ENCODE peak calls at places on chromosomes 11 and 22, in five cellular contexts. Q is fibroblast of lung, K is uterus, F is substantia nigra, N is H9. U is an unnamed sample.

GRCh38 chr11:73308963-73309960 is 1.2 kb downstream of the ARHGEF17 start:
- DNase-seq in F (no peak), K (peak; percentile 90), N (peak; percentile 90), Q (peak; percentile 98), U (no peak)

GRCh38 chr11:46235777-46236688 is 41.4 kb upstream of the CREB3L1 start:
- DNase-seq in F (no peak), Q (no peak), N (no peak), K (no peak), U (no peak)

GRCh38 chr11:134724779-134725140 is 312.7 kb upstream of the B3GAT1 start:
- DNase-seq in F (no peak), N (no peak), K (no peak), Q (no peak), U (no peak)

GRCh38 chr11:64566042-64566914 is 24.7 kb upstream of the SLC22A12 start:
- DNase-seq in Q (peak; percentile 80), N (peak; percentile 81), F (no peak), K (peak; percentile 89), U (no peak)

GRCh38 chr11:77747381-77747969 is 73.0 kb downstream of the RSF1 start:
- DNase-seq in Q (peak; percentile 71), N (no peak), K (no peak), F (no peak), U (no peak)

GRCh38 chr22:41360126-41360525 is 21.6 kb upstream of the TEF start:
- DNase-seq in Q (no peak), K (no peak), F (no peak), N (peak; percentile 67), U (no peak)

GRCh38 chr11:35742707-35743454 is 80.3 kb downstream of the TRIM44 start:
- DNase-seq in F (no peak), N (no peak), K (no peak), Q (no peak), U (no peak)

GRCh38 chr11:44575962-44576361 is 10.5 kb downstream of the CD82 start:
- DNase-seq in K (no peak), Q (no peak), N (no peak), F (no peak), U (no peak)

GRCh38 chr11:45899448-45900174 is 7.5 kb downstream of the FREY1 start:
- DNase-seq in K (peak; percentile 93), Q (peak; percentile 87), N (peak; percentile 94), F (peak; percentile 71), U (peak; percentile 90)

GRCh38 chr22:38016182-38017078 is 32.1 kb upstream of the SOX10 start:
- DNase-seq in K (no peak), Q (peak; percentile 35), N (no peak), F (peak; percentile 62), U (peak; percentile 72)

GRCh38 chr22:36010090-36010489 is 18.5 kb downstream of the RBFOX2 start:
- DNase-seq in N (peak; percentile 67), F (no peak), Q (no peak), K (no peak), U (no peak)

GRCh38 chr11:66467756-66468155 is 1.1 kb downstream of the PELI3 start:
- DNase-seq in F (no peak), K (peak; percentile 44), N (peak; percentile 47), Q (no peak), U (no peak)

GRCh38 chr11:78207532-78208256 is 19.0 kb downstream of the USP35 start:
- DNase-seq in N (no peak), F (no peak), Q (no peak), K (no peak), U (no peak)

GRCh38 chr11:64051297-64051696 is 15.6 kb downstream of the FLRT1 start:
- DNase-seq in F (no peak), Q (no peak), K (no peak), N (no peak), U (no peak)

GRCh38 chr22:38202437-38203089 is 769 bp downstream of the MAFF start:
- DNase-seq in F (no peak), Q (peak; percentile 84), K (peak; percentile 93), N (peak; percentile 43), U (no peak)

GRCh38 chr22:25334091-25334490 is 114.7 kb downstream of the CRYBB2 start:
- DNase-seq in F (no peak), N (peak; percentile 85), K (no peak), Q (no peak), U (peak; percentile 81)

GRCh38 chr11:60360621-60361020 is 17.7 kb upstream of the MS4A7 start:
- DNase-seq in N (no peak), F (no peak), K (no peak), Q (no peak), U (no peak)

GRCh38 chr11:102495161-102496042 is 35.1 kb downstream of the MMP7 start:
- DNase-seq in Q (peak; percentile 81), N (peak; percentile 68), F (no peak), K (peak; percentile 59), U (peak; percentile 17)

GRCh38 chr11:112004389-112004788 is 20.8 kb upstream of the DLAT start:
- DNase-seq in F (no peak), K (no peak), Q (no peak), N (peak; percentile 65), U (no peak)

GRCh38 chr11:29326757-29327156 is 690.1 kb downstream of the KCNA4 start:
- DNase-seq in Q (no peak), N (no peak), K (no peak), F (no peak), U (no peak)
- H3K27ac ChIP-seq in Q (no peak overlapping the region), N (no peak overlapping the region), K (no peak overlapping the region), F (no peak overlapping the region), U (no peak overlapping the region)

DNA sequence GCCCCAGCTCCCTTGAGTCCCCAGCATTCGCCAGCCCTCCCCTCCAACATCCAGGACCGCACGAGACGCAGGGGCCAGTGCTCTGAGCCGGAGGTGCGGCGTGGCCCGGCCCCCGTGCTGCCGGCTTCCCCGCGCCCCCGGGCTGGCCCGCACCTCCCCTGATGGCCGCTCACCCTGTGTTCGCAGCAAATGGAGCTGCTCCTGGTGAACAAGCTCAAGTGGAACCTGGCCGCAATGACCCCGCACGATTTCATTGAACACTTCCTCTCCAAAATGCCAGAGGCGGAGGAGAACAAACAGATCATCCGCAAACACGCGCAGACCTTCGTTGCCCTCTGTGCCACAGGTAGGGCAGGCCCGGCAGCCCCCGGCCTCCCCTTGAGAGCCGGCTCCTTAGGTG is 2.7 kb downstream of the CCND1 start:
- DNase-seq in N (no peak), F (no peak), K (no peak), Q (no peak), U (no peak)
- H3K27ac ChIP-seq in N (no peak overlapping the region), F (no peak overlapping the region), K (no peak overlapping the region), Q (peak overlapping the region; percentile 95), U (no peak overlapping the region)

GRCh38 chr11:2929511-2929879 is 275 bp upstream of the PHLDA2 start:
- DNase-seq in K (no peak), F (no peak), Q (peak; percentile 77), N (no peak), U (no peak)

GRCh38 chr11:2927493-2927800 is 1.8 kb downstream of the PHLDA2 start:
- DNase-seq in F (no peak), N (no peak), Q (no peak), K (no peak), U (no peak)

GRCh38 chr11:2928605-2929510 is at the start of gene PHLDA2:
- DNase-seq in N (peak; percentile 67), F (no peak), K (no peak), Q (peak; percentile 87), U (no peak)

GRCh38 chr11:2926611-2927492 is 2.4 kb downstream of the PHLDA2 start:
- DNase-seq in N (no peak), Q (no peak), F (no peak), K (no peak), U (no peak)

DNA sequence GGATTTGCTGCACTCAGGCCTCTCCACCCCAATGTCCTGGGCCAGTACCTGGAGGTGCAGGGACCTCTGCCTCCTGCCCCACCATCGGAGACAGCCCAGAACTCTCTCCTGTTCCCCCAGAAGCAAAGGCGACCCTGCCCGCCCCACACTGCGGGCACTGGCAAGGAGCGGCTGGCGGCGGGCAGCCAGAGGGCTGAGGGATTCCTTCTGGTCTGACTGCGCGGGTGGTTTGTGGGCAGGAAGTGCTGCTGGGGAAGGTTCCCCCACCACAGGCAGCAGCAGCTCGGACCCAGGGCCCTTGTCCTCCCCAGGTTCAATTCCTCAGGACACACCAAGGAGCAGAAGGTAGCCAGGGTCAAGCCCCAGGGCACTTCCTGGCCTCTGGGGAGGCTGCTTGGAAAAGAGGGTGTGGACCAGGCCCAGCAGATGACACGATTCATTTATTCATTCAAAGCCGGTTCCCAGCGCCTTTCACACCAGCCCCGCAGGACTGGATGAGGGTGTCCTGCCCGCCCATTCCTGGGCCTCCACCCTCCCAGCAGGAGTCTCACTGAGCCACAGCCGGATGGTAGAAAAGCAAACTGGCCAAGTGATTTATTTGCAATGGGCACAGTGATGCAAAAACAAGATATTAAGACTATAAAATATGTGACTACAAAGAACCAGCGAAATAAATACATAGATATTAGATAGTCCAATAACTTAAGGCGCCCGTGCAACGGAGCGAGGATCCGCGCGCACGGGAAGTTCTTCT is 1.2 kb downstream of the PHLDA2 start:
- DNase-seq in K (no peak), N (no peak), Q (peak; percentile 48), F (no peak), U (no peak)
- H3K27ac ChIP-seq in K (no peak overlapping the region), N (no peak overlapping the region), Q (peak overlapping the region; percentile 94), F (no peak overlapping the region), U (no peak overlapping the region)

DNA sequence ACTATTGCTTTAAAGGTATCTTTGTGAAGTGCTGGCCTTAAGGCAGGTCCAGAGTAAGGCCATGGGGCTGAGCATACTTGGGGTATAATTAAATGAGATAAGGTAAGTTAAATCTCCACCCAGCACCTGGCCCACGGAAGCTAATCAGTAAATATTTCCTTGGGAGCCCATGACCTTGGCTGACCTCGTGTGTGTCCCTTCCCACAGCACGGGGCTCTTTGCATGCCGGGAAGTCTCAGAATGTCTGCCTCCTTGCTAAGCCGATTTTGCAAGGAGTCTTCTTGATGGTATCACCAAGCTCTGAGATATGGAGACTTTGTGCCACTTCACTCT is 46.5 kb downstream of the ADM start:
- DNase-seq in F (no peak), Q (no peak), N (no peak), K (no peak), U (no peak)
- H3K27ac ChIP-seq in F (no peak overlapping the region), Q (peak overlapping the region; percentile 79), N (peak overlapping the region; percentile 100), K (peak overlapping the region; percentile 45), U (no peak overlapping the region)

GRCh38 chr22:50696799-50697561 is 24.4 kb downstream of the SHANK3 start:
- DNase-seq in K (no peak), Q (no peak), F (no peak), N (peak; percentile 59), U (no peak)
- H3K27ac ChIP-seq in K (no peak overlapping the region), Q (no peak overlapping the region), F (peak overlapping the region; percentile 55), N (no peak overlapping the region), U (peak overlapping the region; percentile 11)

GRCh38 chr11:93485983-93486382 is 57.2 kb downstream of the SMCO4 start:
- DNase-seq in N (no peak), F (no peak), Q (no peak), K (no peak), U (no peak)
- H3K27ac ChIP-seq in N (no peak overlapping the region), F (no peak overlapping the region), Q (no peak overlapping the region), K (no peak overlapping the region), U (no peak overlapping the region)

U was measured in caudate nucleus.